ENCODE peak calls at places on chromosomes 2 and 18, in four cellular contexts. One of them, this sample, is unnamed.

GRCh38 chr18:58026395-58026794 is 17.6 kb upstream of the NEDD4L start:
- DNase-seq in foreskin fibroblast: no peak
- DNase-seq in A549: no peak
- DNase-seq in small intestine: no peak
- DNase-seq in this sample: no peak

GRCh38 chr18:36757081-36757480 is 71.7 kb downstream of the TPGS2 start:
- DNase-seq in A549: peak; percentile 37
- DNase-seq in foreskin fibroblast: peak; percentile 66
- DNase-seq in small intestine: peak; percentile 45
- DNase-seq in this sample: no peak

GRCh38 chr2:46167406-46167805 is 129.8 kb upstream of the EPAS1 start:
- DNase-seq in foreskin fibroblast: no peak
- DNase-seq in small intestine: no peak
- DNase-seq in A549: no peak
- DNase-seq in this sample: no peak

GRCh38 chr18:59266019-59266369 is 7.3 kb downstream of the RAX start:
- DNase-seq in small intestine: no peak
- DNase-seq in A549: no peak
- DNase-seq in foreskin fibroblast: no peak
- DNase-seq in this sample: no peak

GRCh38 chr2:43482974-43483373 is 112.9 kb downstream of the THADA start:
- DNase-seq in A549: peak; percentile 20
- DNase-seq in small intestine: peak; percentile 35
- DNase-seq in foreskin fibroblast: no peak
- DNase-seq in this sample: peak; percentile 64

GRCh38 chr2:192230864-192231453 is 36.2 kb upstream of the TMEFF2 start:
- DNase-seq in A549: no peak
- DNase-seq in foreskin fibroblast: no peak
- DNase-seq in small intestine: no peak
- DNase-seq in this sample: no peak

GRCh38 chr2:88657131-88657530 is 29.9 kb upstream of the EIF2AK3 start:
- DNase-seq in A549: no peak
- DNase-seq in foreskin fibroblast: no peak
- DNase-seq in small intestine: peak; percentile 29
- DNase-seq in this sample: no peak

GRCh38 chr18:33818145-33818544 is 240.1 kb downstream of the ASXL3 start:
- DNase-seq in foreskin fibroblast: no peak
- DNase-seq in small intestine: no peak
- DNase-seq in A549: no peak
- DNase-seq in this sample: no peak

GRCh38 chr2:181457741-181458425 is 697 bp downstream of the ITGA4 start:
- DNase-seq in foreskin fibroblast: peak; percentile 41
- DNase-seq in small intestine: no peak
- DNase-seq in A549: no peak
- DNase-seq in this sample: no peak

GRCh38 chr18:52484977-52485376 is 145.0 kb downstream of the DCC start:
- DNase-seq in A549: peak; percentile 24
- DNase-seq in small intestine: peak; percentile 17
- DNase-seq in foreskin fibroblast: no peak
- DNase-seq in this sample: no peak

GRCh38 chr2:215554689-215555088 is 118.8 kb upstream of the FN1 start:
- DNase-seq in foreskin fibroblast: peak; percentile 45
- DNase-seq in small intestine: no peak
- DNase-seq in A549: no peak
- DNase-seq in this sample: peak; percentile 56

GRCh38 chr2:152403395-152403794 is 68.4 kb downstream of the FMNL2 start:
- DNase-seq in foreskin fibroblast: no peak
- DNase-seq in A549: no peak
- DNase-seq in small intestine: no peak
- DNase-seq in this sample: no peak

GRCh38 chr2:1653137-1653789 is 91.1 kb downstream of the PXDN start:
- DNase-seq in small intestine: no peak
- DNase-seq in foreskin fibroblast: peak; percentile 89
- DNase-seq in A549: no peak
- DNase-seq in this sample: peak; percentile 97

GRCh38 chr18:32372381-32373061 is 98.2 kb downstream of the GAREM1 start:
- DNase-seq in small intestine: peak; percentile 94
- DNase-seq in A549: peak; percentile 88
- DNase-seq in foreskin fibroblast: no peak
- DNase-seq in this sample: no peak

GRCh38 chr2:19484736-19485135 is 126.3 kb upstream of the OSR1 start:
- DNase-seq in foreskin fibroblast: no peak
- DNase-seq in A549: no peak
- DNase-seq in small intestine: no peak
- DNase-seq in this sample: no peak

GRCh38 chr2:28643911-28644334 is 107.7 kb upstream of the PPP1CB start:
- DNase-seq in small intestine: peak; percentile 86
- DNase-seq in foreskin fibroblast: peak; percentile 87
- DNase-seq in A549: no peak
- DNase-seq in this sample: no peak

GRCh38 chr18:38750786-38751185 is 1185.2 kb upstream of the CELF4 start:
- DNase-seq in A549: no peak
- DNase-seq in foreskin fibroblast: no peak
- DNase-seq in small intestine: no peak
- DNase-seq in this sample: no peak

GRCh38 chr2:227154976-227155375 is 9.0 kb downstream of the COL4A4 start:
- DNase-seq in small intestine: no peak
- DNase-seq in A549: peak; percentile 44
- DNase-seq in foreskin fibroblast: peak; percentile 49
- DNase-seq in this sample: peak; percentile 73

GRCh38 chr2:190718652-190719526 is 70.0 kb downstream of the NAB1 start:
- DNase-seq in foreskin fibroblast: peak; percentile 16
- DNase-seq in small intestine: peak; percentile 48
- DNase-seq in A549: peak; percentile 74
- DNase-seq in this sample: peak; percentile 52

GRCh38 chr2:169363570-169364150 is 1.3 kb upstream of the LRP2 start:
- DNase-seq in foreskin fibroblast: no peak
- DNase-seq in A549: peak; percentile 19
- DNase-seq in small intestine: peak; percentile 8
- DNase-seq in this sample: no peak

GRCh38 chr2:45406626-45407025 is 204.4 kb downstream of the SRBD1 start:
- DNase-seq in small intestine: no peak
- DNase-seq in A549: no peak
- DNase-seq in foreskin fibroblast: no peak
- DNase-seq in this sample: no peak

GRCh38 chr2:224169847-224170246 is 130.8 kb upstream of the SERPINE2 start:
- DNase-seq in A549: no peak
- DNase-seq in foreskin fibroblast: no peak
- DNase-seq in small intestine: no peak
- DNase-seq in this sample: no peak

GRCh38 chr18:9653390-9653789 is 39.0 kb upstream of the PPP4R1 start:
- DNase-seq in A549: no peak
- DNase-seq in foreskin fibroblast: peak; percentile 62
- DNase-seq in small intestine: peak; percentile 10
- DNase-seq in this sample: no peak

GRCh38 chr2:44016282-44016681 is 20.5 kb upstream of the LRPPRC start:
- DNase-seq in A549: peak; percentile 46
- DNase-seq in small intestine: peak; percentile 14
- DNase-seq in foreskin fibroblast: peak; percentile 21
- DNase-seq in this sample: peak; percentile 20

GRCh38 chr2:189798312-189799029 is 14.2 kb downstream of the PMS1 start:
- DNase-seq in foreskin fibroblast: peak; percentile 44
- DNase-seq in small intestine: no peak
- DNase-seq in A549: peak; percentile 47
- DNase-seq in this sample: no peak

GRCh38 chr2:20917287-20917660 is 94.4 kb upstream of the LDAH start:
- DNase-seq in A549: no peak
- DNase-seq in small intestine: no peak
- DNase-seq in foreskin fibroblast: no peak
- DNase-seq in this sample: no peak

GRCh38 chr2:127045792-127046501 is 61.0 kb downstream of the BIN1 start:
- DNase-seq in small intestine: no peak
- DNase-seq in A549: no peak
- DNase-seq in foreskin fibroblast: no peak
- DNase-seq in this sample: no peak

GRCh38 chr2:236928353-236929153 is 157.1 kb upstream of the COPS8 start:
- DNase-seq in A549: no peak
- DNase-seq in foreskin fibroblast: no peak
- DNase-seq in small intestine: peak; percentile 53
- DNase-seq in this sample: no peak

GRCh38 chr2:100285691-100286090 is 36.6 kb downstream of the LONRF2 start:
- DNase-seq in small intestine: peak; percentile 76
- DNase-seq in A549: peak; percentile 36
- DNase-seq in foreskin fibroblast: peak; percentile 23
- DNase-seq in this sample: peak; percentile 29

GRCh38 chr2:116585654-116586053 is 1228.8 kb upstream of the DDX18 start:
- DNase-seq in foreskin fibroblast: no peak
- DNase-seq in small intestine: no peak
- DNase-seq in A549: no peak
- DNase-seq in this sample: no peak

GRCh38 chr2:69450735-69451416 is 13.6 kb upstream of the NFU1 start:
- DNase-seq in foreskin fibroblast: no peak
- DNase-seq in A549: no peak
- DNase-seq in small intestine: no peak
- DNase-seq in this sample: no peak

GRCh38 chr18:63551769-63552168 is 9.6 kb downstream of the SERPINB12 start:
- DNase-seq in foreskin fibroblast: no peak
- DNase-seq in A549: no peak
- DNase-seq in small intestine: no peak
- DNase-seq in this sample: no peak

GRCh38 chr2:38489846-38490245 is 112.8 kb upstream of the ATL2 start:
- DNase-seq in foreskin fibroblast: no peak
- DNase-seq in small intestine: no peak
- DNase-seq in A549: no peak
- DNase-seq in this sample: no peak

GRCh38 chr18:61833978-61834377 is 58.8 kb downstream of the RNF152 start:
- DNase-seq in small intestine: no peak
- DNase-seq in foreskin fibroblast: peak; percentile 60
- DNase-seq in A549: no peak
- DNase-seq in this sample: no peak

GRCh38 chr18:39966275-39966674 is 1988.8 kb upstream of the PIK3C3 start:
- DNase-seq in foreskin fibroblast: no peak
- DNase-seq in A549: no peak
- DNase-seq in small intestine: no peak
- DNase-seq in this sample: no peak

GRCh38 chr2:19021100-19021476 is 337.3 kb downstream of the OSR1 start:
- DNase-seq in foreskin fibroblast: peak; percentile 93
- DNase-seq in small intestine: no peak
- DNase-seq in A549: peak; percentile 25
- DNase-seq in this sample: peak; percentile 90

GRCh38 chr2:213920014-213920413 is 490.8 kb upstream of the VWC2L start:
- DNase-seq in A549: no peak
- DNase-seq in small intestine: no peak
- DNase-seq in foreskin fibroblast: no peak
- DNase-seq in this sample: no peak
- H3K4me3 ChIP-seq in A549: no peak overlapping the region
- H3K4me3 ChIP-seq in small intestine: no peak overlapping the region
- H3K4me3 ChIP-seq in foreskin fibroblast: no peak overlapping the region
- H3K4me3 ChIP-seq in this sample: no peak overlapping the region

GRCh38 chr18:76414936-76415621 is 80.0 kb downstream of the ZNF516 start:
- DNase-seq in small intestine: no peak
- DNase-seq in A549: no peak
- DNase-seq in foreskin fibroblast: no peak
- DNase-seq in this sample: no peak

GRCh38 chr18:76412818-76413565 is 82.0 kb downstream of the ZNF516 start:
- DNase-seq in foreskin fibroblast: no peak
- DNase-seq in small intestine: no peak
- DNase-seq in A549: no peak
- DNase-seq in this sample: no peak

GRCh38 chr18:76419811-76420210 is 75.2 kb downstream of the ZNF516 start:
- DNase-seq in foreskin fibroblast: no peak
- DNase-seq in A549: no peak
- DNase-seq in small intestine: no peak
- DNase-seq in this sample: no peak

GRCh38 chr18:76420888-76421287 is 74.2 kb downstream of the ZNF516 start:
- DNase-seq in A549: no peak
- DNase-seq in foreskin fibroblast: no peak
- DNase-seq in small intestine: no peak
- DNase-seq in this sample: no peak

GRCh38 chr18:76416935-76417334 is 78.1 kb downstream of the ZNF516 start:
- DNase-seq in A549: no peak
- DNase-seq in small intestine: no peak
- DNase-seq in foreskin fibroblast: peak; percentile 62
- DNase-seq in this sample: peak; percentile 41
- H3K4me3 ChIP-seq in A549: no peak overlapping the region
- H3K4me3 ChIP-seq in small intestine: no peak overlapping the region
- H3K4me3 ChIP-seq in foreskin fibroblast: no peak overlapping the region
- H3K4me3 ChIP-seq in this sample: no peak overlapping the region

DNA sequence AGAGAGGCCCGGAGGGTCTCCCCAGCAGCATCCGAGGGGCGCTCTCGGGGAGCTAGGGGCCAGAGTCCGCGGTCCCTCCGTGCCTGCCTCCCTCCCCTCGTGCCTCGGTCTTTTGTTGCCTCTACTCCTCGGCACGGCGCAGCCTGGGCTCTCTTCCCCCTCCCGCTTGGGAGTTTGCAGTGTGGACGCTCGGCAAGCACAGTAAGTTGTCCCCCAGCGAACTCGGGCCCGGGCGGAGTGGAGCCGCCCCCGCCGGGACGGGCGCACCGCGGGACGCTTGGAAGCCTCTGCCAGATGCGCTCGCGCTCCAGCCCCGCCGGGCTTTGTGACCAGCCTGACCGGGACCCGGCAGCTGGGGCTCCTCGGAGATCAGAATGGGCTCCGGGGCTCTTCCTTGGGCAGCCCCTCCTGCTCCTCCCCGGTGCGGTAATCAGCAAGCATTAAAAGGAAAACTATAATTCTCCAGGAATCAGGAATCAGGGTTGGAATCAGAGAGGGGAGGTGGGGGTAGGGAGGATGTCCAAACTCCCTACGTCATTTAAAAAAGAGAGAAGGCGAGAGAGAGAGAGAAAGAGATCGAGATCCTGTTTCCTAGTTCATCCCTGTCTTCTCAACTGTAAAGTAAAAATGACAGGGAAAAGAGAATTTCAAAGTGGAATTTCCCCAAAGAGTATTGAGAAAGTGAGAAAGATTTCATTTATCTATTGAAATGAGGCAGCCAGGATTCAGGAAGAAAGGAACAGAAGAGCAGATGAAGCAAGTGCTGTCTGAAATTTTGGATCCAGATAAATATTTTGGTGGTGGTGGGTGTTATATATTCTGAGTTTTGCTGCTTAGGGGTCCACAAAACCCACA is 791 bp upstream of the TMEM200C start:
- DNase-seq in foreskin fibroblast: no peak
- DNase-seq in A549: no peak
- DNase-seq in small intestine: no peak
- DNase-seq in this sample: no peak
- H3K4me3 ChIP-seq in foreskin fibroblast: no peak overlapping the region
- H3K4me3 ChIP-seq in A549: peak overlapping the region; percentile 45
- H3K4me3 ChIP-seq in small intestine: peak overlapping the region; percentile 2
- H3K4me3 ChIP-seq in this sample: peak overlapping the region; percentile 42

DNA sequence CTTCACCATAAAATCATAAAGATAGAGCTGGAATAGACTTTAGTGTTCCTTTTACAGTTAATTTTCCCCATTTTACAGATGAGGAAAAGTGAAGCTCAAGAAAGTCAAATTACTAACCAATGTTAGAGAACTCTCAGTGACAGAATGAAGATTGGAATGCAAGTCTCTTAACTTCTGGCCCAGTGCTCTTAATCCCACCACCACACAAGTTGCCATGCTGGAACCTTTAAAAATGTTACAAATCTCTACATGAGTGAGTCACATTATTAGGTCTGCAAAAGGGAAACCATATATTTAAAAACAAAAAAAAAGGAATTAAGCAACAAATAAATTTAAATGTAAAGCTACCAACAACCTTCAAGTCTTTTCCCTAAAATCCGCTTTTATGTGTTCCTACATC is 3.5 kb downstream of the NCKAP1 start:
- DNase-seq in foreskin fibroblast: no peak
- DNase-seq in small intestine: no peak
- DNase-seq in A549: no peak
- DNase-seq in this sample: peak; percentile 51
- H3K4me3 ChIP-seq in foreskin fibroblast: peak overlapping the region; percentile 22
- H3K4me3 ChIP-seq in small intestine: no peak overlapping the region
- H3K4me3 ChIP-seq in A549: no peak overlapping the region
- H3K4me3 ChIP-seq in this sample: peak overlapping the region; percentile 25

This sample was measured in skeletal muscle cell.